ENCODE peak calls at places on chromosomes 16 and 17, in four cellular contexts. I is HT-29; C is effector memory CD4-positive, alpha-beta T cell; H is HS-5. L is an unnamed sample.

GRCh38 chr17:73798111-73798748 is 154.0 kb upstream of the SDK2 start:
- DNase-seq in I (peak), C (no peak), H (peak), L (no peak)

GRCh38 chr17:81366648-81367047 is 28.6 kb upstream of the BAHCC1 start:
- DNase-seq in H (no peak), C (no peak), I (no peak), L (no peak)

GRCh38 chr16:3317315-3317999 is 12.2 kb downstream of the ZNF75A start:
- DNase-seq in H (no peak), I (no peak), C (no peak), L (no peak)

GRCh38 chr17:55444471-55445441 is 23.1 kb upstream of the MMD start:
- DNase-seq in H (no peak), I (no peak), C (no peak), L (no peak)

GRCh38 chr17:73770849-73771229 is 126.6 kb upstream of the SDK2 start:
- DNase-seq in H (no peak), I (no peak), C (no peak), L (no peak)

GRCh38 chr17:47708864-47709541 is 15.0 kb downstream of the TBKBP1 start:
- DNase-seq in H (no peak), I (no peak), C (no peak), L (no peak)

GRCh38 chr17:14557482-14557881 is 256.6 kb downstream of the HS3ST3B1 start:
- DNase-seq in C (no peak), H (no peak), I (no peak), L (no peak)

GRCh38 chr16:82801361-82801760 is 174.6 kb downstream of the CDH13 start:
- DNase-seq in C (no peak), I (no peak), H (no peak), L (no peak)

GRCh38 chr16:31063843-31064611 is 10.0 kb downstream of the ZNF668 start:
- DNase-seq in C (peak), H (no peak), I (no peak), L (no peak)